ENCODE peak calls at places on chromosomes 4 and X, in ten cellular contexts. H is spleen, D is Panc1, K is transverse colon, U is stomach, O is esophagus muscularis mucosa, J is GM12891, Y is HCT116, I is GM23338, Z is suprapubic skin. L is an unnamed sample.

GRCh38 chr4:16199132-16199531 is 27.1 kb downstream of the TAPT1 start:
- DNase-seq in H (no peak), D (no peak), K (no peak), U (no peak), O (no peak), J (no peak), Y (no peak), I (peak; percentile 49), Z (no peak), L (no peak)

GRCh38 chr4:116024954-116025708 is 911.7 kb upstream of the NDST4 start:
- DNase-seq in H (no peak), D (no peak), K (no peak), U (no peak), O (no peak), J (no peak), Y (no peak), I (no peak), Z (no peak), L (no peak)

GRCh38 chr4:3836802-3837601 is 70.8 kb downstream of the ADRA2C start:
- DNase-seq in H (no peak), D (no peak), K (no peak), U (no peak), O (no peak), J (no peak), Y (peak; percentile 7), I (peak; percentile 69), Z (no peak), L (no peak)

GRCh38 chr4:140662082-140662869 is 93.5 kb upstream of the UCP1 start:
- DNase-seq in H (no peak), D (no peak), K (no peak), U (no peak), O (peak; percentile 26), J (no peak), Y (no peak), I (no peak), Z (no peak), L (no peak)

GRCh38 chr4:5956285-5957021 is 61.8 kb downstream of the C4orf50 start:
- DNase-seq in H (peak; percentile 87), D (no peak), K (no peak), U (peak; percentile 45), O (no peak), J (no peak), Y (no peak), I (peak; percentile 50), Z (no peak), L (no peak)

GRCh38 chr4:98482847-98483806 is 175.3 kb downstream of the TSPAN5 start:
- DNase-seq in H (no peak), D (peak; percentile 35), K (no peak), U (no peak), O (no peak), J (no peak), Y (peak; percentile 10), I (no peak), Z (no peak), L (no peak)

GRCh38 chr4:38837849-38838248 is 18.8 kb downstream of the TLR6 start:
- DNase-seq in H (no peak), D (no peak), K (no peak), U (no peak), O (no peak), J (no peak), Y (no peak), I (no peak), Z (no peak), L (no peak)

GRCh38 chr4:161522031-161522430 is 641.8 kb downstream of the FSTL5 start:
- DNase-seq in H (no peak), D (no peak), K (no peak), U (no peak), O (no peak), J (no peak), Y (no peak), I (no peak), Z (no peak), L (no peak)

GRCh38 chrX:154369453-154370299 is 4.8 kb downstream of the FLNA start:
- DNase-seq in H (peak; percentile 89), D (peak; percentile 64), K (peak; percentile 64), U (no peak), O (peak; percentile 93), J (no peak), Y (peak; percentile 63), I (peak; percentile 82), Z (no peak), L (peak; percentile 96)

GRCh38 chr4:71231073-71231752 is 107.6 kb upstream of the SLC4A4 start:
- DNase-seq in H (no peak), D (no peak), K (peak; percentile 81), U (peak; percentile 92), O (no peak), J (no peak), Y (no peak), I (peak; percentile 16), Z (peak; percentile 78), L (peak; percentile 75)

GRCh38 chr4:54103190-54103574 is 3.2 kb downstream of the GSX2 start:
- DNase-seq in H (no peak), D (no peak), K (no peak), U (no peak), O (no peak), J (no peak), Y (no peak), I (peak; percentile 58), Z (no peak), L (no peak)

GRCh38 chrX:17655232-17656034 is 81.9 kb upstream of the SCML1 start:
- DNase-seq in H (no peak), D (no peak), K (no peak), U (no peak), O (no peak), J (no peak), Y (no peak), I (peak; percentile 41), Z (no peak), L (no peak)

GRCh38 chr4:48779095-48779997 is 733 bp downstream of the FRYL start:
- DNase-seq in H (peak; percentile 95), D (no peak), K (peak; percentile 68), U (peak; percentile 71), O (no peak), J (peak; percentile 48), Y (no peak), I (peak; percentile 73), Z (peak; percentile 82), L (peak; percentile 79)

GRCh38 chrX:48737213-48737938 is 24.2 kb upstream of the GLOD5 start:
- DNase-seq in H (peak; percentile 95), D (peak; percentile 92), K (peak; percentile 91), U (peak; percentile 89), O (peak; percentile 96), J (peak; percentile 64), Y (peak; percentile 95), I (peak; percentile 94), Z (peak; percentile 92), L (peak; percentile 97)

GRCh38 chr4:109953556-109953955 is 40.9 kb downstream of the EGF start:
- DNase-seq in H (no peak), D (no peak), K (no peak), U (no peak), O (no peak), J (no peak), Y (no peak), I (no peak), Z (no peak), L (no peak)
- TF ChIP-seq POLR2AphosphoS5 in H (no peak), D (no peak), K (no peak), U (no peak), O (no peak), J (no peak), Y (no peak), I (no peak), Z (no peak), L (no peak)

DNA sequence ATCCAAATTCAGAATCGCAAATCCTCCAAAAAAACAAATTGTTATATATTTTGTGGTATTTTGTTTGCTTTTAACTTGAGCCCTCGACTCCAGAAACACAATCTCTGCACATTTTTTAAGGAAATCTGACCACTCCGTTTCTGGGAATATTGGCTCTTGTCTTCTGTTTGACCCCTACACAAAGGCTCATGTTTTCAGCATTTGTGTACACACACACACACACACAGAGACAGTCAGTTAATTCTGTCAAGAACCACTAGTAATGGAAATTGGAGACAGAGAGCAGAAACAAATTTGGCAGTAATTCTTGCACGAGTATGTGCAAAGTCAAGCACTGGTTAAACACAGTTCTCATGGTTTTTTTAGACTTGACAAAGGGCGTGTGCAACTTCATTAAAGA is 115.4 kb downstream of the AFAP1 start:
- DNase-seq in H (no peak), D (no peak), K (no peak), U (no peak), O (no peak), J (no peak), Y (no peak), I (no peak), Z (no peak), L (no peak)
- TF ChIP-seq POLR2AphosphoS5 in H (no peak), D (no peak), K (no peak), U (no peak), O (no peak), J (no peak), Y (no peak), I (no peak), Z (no peak), L (no peak)

GRCh38 chr4:73436674-73437557 is 895 bp downstream of the AFP start:
- DNase-seq in H (no peak), D (no peak), K (no peak), U (no peak), O (no peak), J (no peak), Y (no peak), I (no peak), Z (no peak), L (no peak)

GRCh38 chr4:73437558-73437956 is 1.5 kb downstream of the AFP start:
- DNase-seq in H (no peak), D (no peak), K (no peak), U (no peak), O (no peak), J (no peak), Y (no peak), I (no peak), Z (no peak), L (no peak)

GRCh38 chr4:73439445-73439844 is 3.4 kb downstream of the AFP start:
- DNase-seq in H (no peak), D (no peak), K (no peak), U (no peak), O (no peak), J (no peak), Y (no peak), I (no peak), Z (no peak), L (no peak)

GRCh38 chr4:73438582-73439215 is 2.7 kb downstream of the AFP start:
- DNase-seq in H (no peak), D (no peak), K (no peak), U (no peak), O (no peak), J (no peak), Y (no peak), I (no peak), Z (no peak), L (no peak)

DNA sequence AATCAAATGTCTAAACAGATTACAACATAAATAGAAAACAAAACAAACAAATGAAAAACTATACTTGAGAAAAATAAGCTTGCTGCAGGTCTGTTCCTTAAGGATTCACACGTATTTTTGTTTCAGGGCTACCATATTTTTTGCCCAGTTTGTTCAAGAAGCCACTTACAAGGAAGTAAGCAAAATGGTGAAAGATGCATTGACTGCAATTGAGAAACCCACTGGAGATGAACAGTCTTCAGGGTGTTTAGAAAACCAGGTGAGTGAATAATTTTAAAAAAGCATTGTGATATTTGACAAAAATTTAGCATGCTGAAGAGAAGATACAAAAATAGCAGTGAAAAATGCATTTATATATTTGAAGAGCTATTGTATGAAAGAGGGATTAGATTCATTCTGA is 2.0 kb downstream of the AFP start:
- DNase-seq in H (no peak), D (no peak), K (no peak), U (no peak), O (no peak), J (no peak), Y (no peak), I (no peak), Z (no peak), L (no peak)
- TF ChIP-seq POLR2AphosphoS5 in H (no peak), D (no peak), K (no peak), U (no peak), O (no peak), J (no peak), Y (no peak), I (no peak), Z (no peak), L (no peak)

GRCh38 chr4:184439856-184440592 is 34.3 kb downstream of the IRF2 start:
- DNase-seq in H (no peak), D (no peak), K (no peak), U (peak; percentile 75), O (no peak), J (no peak), Y (no peak), I (no peak), Z (no peak), L (no peak)
- TF ChIP-seq POLR2AphosphoS5 in H (no peak), D (no peak), K (no peak), U (peak; percentile 19), O (no peak), J (no peak), Y (no peak), I (no peak), Z (no peak), L (no peak)